ENCODE peak calls at places on chromosome 11, in five cellular contexts. L is sigmoid colon, V is WTC11, N is AG04449, O is progenitor cell of endocrine pancreas. M is an unnamed sample.

GRCh38 chr11:69576069-69576782 is 64.7 kb upstream of the CCND1 start:
- DNase-seq in V (no peak), N (no peak), O (no peak), L (peak; percentile 53), M (no peak)

GRCh38 chr11:62892077-62892922 is 11.6 kb downstream of the SLC3A2 start:
- DNase-seq in O (no peak), N (no peak), L (no peak), V (no peak), M (no peak)

GRCh38 chr11:130001491-130002351 is 914 bp downstream of the PRDM10 start:
- DNase-seq in O (no peak), V (peak; percentile 38), N (no peak), L (peak; percentile 72), M (no peak)

GRCh38 chr11:118434553-118435232 is 1.6 kb upstream of the KMT2A start:
- DNase-seq in V (peak; percentile 62), O (peak; percentile 67), N (no peak), L (peak; percentile 67), M (peak; percentile 28)

GRCh38 chr11:75500742-75501141 is 25.0 kb downstream of the GDPD5 start:
- DNase-seq in N (no peak), O (no peak), L (no peak), V (no peak), M (no peak)

GRCh38 chr11:118171274-118172062 is 5.0 kb downstream of the SCN2B start:
- DNase-seq in N (no peak), V (peak; percentile 89), L (peak; percentile 85), O (peak; percentile 60), M (peak; percentile 58)

GRCh38 chr11:35622070-35622469 is 3.8 kb downstream of the FJX1 start:
- DNase-seq in V (no peak), O (no peak), L (no peak), N (no peak), M (no peak)

GRCh38 chr11:3220101-3220500 is 1.5 kb upstream of the MRGPRG start:
- DNase-seq in L (no peak), N (no peak), V (no peak), O (no peak), M (no peak)

DNA sequence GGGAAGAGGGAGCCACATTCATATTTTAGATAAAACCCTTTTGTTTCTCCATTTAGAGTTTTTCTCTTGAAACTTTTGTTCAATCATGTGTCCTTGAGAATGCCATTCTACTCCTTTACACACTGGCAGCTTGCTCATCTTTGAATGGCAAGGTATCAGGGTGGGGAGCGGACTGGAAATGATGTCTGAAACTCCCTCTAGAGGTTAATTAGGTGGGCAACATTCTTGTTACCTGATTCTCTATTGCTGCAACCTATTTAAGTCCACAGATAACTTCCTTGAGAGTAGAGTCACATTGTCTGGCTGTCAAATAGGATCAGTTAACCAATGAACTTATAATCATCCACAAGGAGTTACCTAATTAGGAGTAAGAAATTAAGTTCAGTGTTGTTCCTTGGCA is 533.6 kb upstream of the API5 start:
- DNase-seq in O (no peak), V (no peak), N (no peak), L (no peak), M (no peak)
- TF ChIP-seq CTCF in O (peak; percentile 25), V (peak; percentile 23), N (no peak), L (no peak), M (no peak)

GRCh38 chr11:74232316-74232950 is 61.3 kb downstream of the PPME1 start:
- DNase-seq in V (no peak), L (no peak), O (no peak), N (no peak), M (no peak)

GRCh38 chr11:74225565-74225964 is 54.5 kb downstream of the PPME1 start:
- DNase-seq in N (no peak), V (no peak), L (no peak), O (no peak), M (no peak)

GRCh38 chr11:74221816-74222215 is 50.7 kb downstream of the PPME1 start:
- DNase-seq in N (no peak), O (no peak), V (no peak), L (no peak), M (no peak)

DNA sequence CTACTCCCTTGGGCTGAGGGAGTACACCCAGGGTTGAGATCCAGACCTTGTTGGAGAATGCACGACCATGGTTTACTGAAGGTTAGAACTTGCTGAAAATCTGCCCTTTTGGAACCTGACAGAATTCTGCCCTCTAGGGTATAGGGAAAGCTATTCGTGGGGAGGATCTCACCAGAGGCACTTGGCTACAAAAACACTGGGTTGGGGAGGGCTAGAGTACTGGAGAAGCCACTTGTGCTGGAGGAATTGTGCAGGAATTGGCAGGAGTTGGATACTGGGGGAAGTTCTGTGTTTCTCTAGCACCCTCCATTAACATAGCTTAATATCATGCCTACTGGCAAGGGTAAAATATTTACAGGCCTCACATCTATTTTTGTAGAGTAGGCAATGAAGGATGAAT is 55.8 kb downstream of the PPME1 start:
- DNase-seq in O (no peak), N (no peak), L (no peak), V (no peak), M (no peak)
- TF ChIP-seq CTCF in O (no peak), N (no peak), L (no peak), V (no peak), M (no peak)

DNA sequence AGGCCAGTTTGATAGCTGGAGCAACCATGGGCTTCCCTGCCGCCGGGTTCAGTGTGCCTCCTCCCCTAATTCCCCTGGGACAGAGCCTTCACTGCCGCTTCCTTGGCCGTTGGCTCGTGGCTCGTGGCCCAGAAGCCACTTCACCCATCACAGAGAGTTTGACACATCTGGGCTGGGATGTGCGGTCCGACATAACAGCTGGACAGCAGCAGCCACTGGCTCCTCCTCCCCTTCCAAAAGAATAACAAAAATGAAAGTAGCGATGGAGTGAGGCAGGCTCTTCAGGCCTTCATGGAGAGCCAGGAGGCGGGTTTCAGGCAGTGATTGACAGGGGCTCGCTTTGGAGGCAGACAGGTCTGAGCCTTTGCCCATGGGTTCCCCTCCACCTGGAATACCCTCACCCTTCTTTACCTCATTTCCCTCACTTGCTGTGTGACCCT is 8.2 kb downstream of the CREB3L1 start:
- DNase-seq in N (no peak), L (peak; percentile 84), O (no peak), V (no peak), M (no peak)
- TF ChIP-seq CTCF in N (no peak), L (no peak), O (no peak), V (no peak), M (no peak)

GRCh38 chr11:94629741-94630140 is 62.6 kb downstream of the PIWIL4 start:
- DNase-seq in N (no peak), L (no peak), O (no peak), V (no peak), M (no peak)
- TF ChIP-seq CTCF in N (no peak), L (no peak), O (no peak), V (no peak), M (no peak)

DNA sequence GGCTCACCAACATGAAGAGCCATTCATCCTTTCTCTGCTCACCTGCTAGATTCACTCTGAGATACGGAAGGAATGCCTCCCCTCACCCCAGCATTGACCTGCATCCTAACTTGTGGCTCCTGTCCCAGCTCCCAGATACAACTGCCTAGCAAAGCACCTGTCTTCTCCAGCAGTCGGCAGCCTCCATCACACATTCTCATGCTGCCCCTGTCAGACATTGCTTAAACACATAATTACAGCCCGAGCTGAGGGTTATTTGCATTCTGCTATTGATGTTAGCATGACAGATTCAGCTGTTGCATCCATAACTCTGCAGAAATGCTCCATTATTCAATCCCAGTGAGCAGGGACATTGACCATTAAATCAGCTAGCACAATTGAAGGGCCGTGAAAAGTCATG is 184.4 kb upstream of the NARS2 start:
- DNase-seq in V (no peak), L (no peak), N (no peak), O (no peak), M (no peak)
- TF ChIP-seq CTCF in V (no peak), L (no peak), N (no peak), O (no peak), M (no peak)

DNA sequence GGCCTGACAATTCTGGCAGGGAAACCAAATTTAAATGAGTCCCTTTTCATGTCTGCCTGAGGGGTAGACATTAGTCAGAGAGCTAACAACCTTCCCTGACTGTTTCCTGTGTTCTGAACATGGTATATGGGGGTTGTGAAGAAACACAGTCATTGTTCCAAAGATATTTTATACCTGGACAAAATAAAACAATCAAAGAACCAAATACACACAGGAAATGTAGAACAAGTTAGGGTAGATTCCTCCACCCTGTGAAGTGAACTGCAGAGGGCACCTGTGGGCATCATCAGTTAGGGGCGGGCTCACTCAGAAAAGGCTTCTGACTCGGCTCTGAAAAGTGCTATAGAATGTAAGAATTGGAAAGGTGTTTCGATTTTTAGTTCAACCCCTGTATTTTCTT is 231.9 kb upstream of the CADM1 start:
- DNase-seq in O (no peak), N (no peak), V (no peak), L (no peak), M (no peak)
- TF ChIP-seq CTCF in O (no peak), N (no peak), V (no peak), L (no peak), M (no peak)